ENCODE peak calls at places on chromosomes 16 and 17, in seven cellular contexts. F is AG09309; W is RWPE1; U is adrenal gland; I is CD4-positive, alpha-beta T cell; L is PC-3; J is fibroblast of pulmonary artery. O is an unnamed sample.

GRCh38 chr17:40084477-40084876 is 15.9 kb downstream of the NR1D1 start:
- DNase-seq in U (no peak), F (no peak), J (no peak), I (no peak), L (no peak), W (no peak), O (no peak)

GRCh38 chr16:67542464-67542863 is 13.8 kb downstream of the RIPOR1 start:
- DNase-seq in W (peak; percentile 67), I (peak; percentile 57), L (peak; percentile 30), U (no peak), J (peak; percentile 79), F (no peak), O (peak; percentile 79)

GRCh38 chr16:59330030-59330670 is 596.0 kb upstream of the GOT2 start:
- DNase-seq in W (no peak), I (no peak), J (no peak), U (no peak), F (no peak), L (no peak), O (no peak)

GRCh38 chr17:83053021-83053778 is 26.2 kb upstream of the METRNL start:
- DNase-seq in W (no peak), L (no peak), I (no peak), J (no peak), U (peak; percentile 61), F (no peak), O (no peak)

GRCh38 chr17:40371261-40371929 is 6.9 kb upstream of the GJD3 start:
- DNase-seq in U (peak; percentile 45), J (no peak), W (no peak), I (no peak), F (no peak), L (no peak), O (peak; percentile 25)

GRCh38 chr17:32033223-32033622 is 26.0 kb downstream of the LRRC37B start:
- DNase-seq in F (no peak), I (no peak), L (no peak), W (no peak), J (no peak), U (no peak), O (no peak)

GRCh38 chr16:11078812-11079459 is 134.6 kb downstream of the CLEC16A start:
- DNase-seq in U (no peak), L (peak; percentile 36), F (peak; percentile 87), I (no peak), J (peak; percentile 89), W (no peak), O (no peak)

GRCh38 chr17:39769974-39770587 is 32.3 kb downstream of the GRB7 start:
- DNase-seq in J (no peak), W (peak; percentile 88), U (no peak), F (peak; percentile 23), L (peak; percentile 96), I (peak; percentile 41), O (peak; percentile 52)

GRCh38 chr17:45307290-45308015 is 9.4 kb downstream of the MAP3K14 start:
- DNase-seq in U (no peak), J (peak; percentile 93), W (peak; percentile 68), I (no peak), F (no peak), L (peak; percentile 91), O (peak; percentile 66)

GRCh38 chr16:67413978-67414891 is 2.0 kb downstream of the ZDHHC1 start:
- DNase-seq in W (no peak), F (no peak), L (no peak), I (no peak), U (no peak), J (no peak), O (no peak)

GRCh38 chr17:40399185-40399584 is 18.5 kb downstream of the TOP2A start:
- DNase-seq in I (no peak), W (peak; percentile 23), F (peak; percentile 32), L (peak; percentile 69), J (peak; percentile 80), U (no peak), O (peak; percentile 31)

GRCh38 chr16:5450435-5451104 is 353.0 kb upstream of the EEF2KMT start:
- DNase-seq in L (no peak), W (no peak), J (no peak), U (no peak), F (no peak), I (no peak), O (no peak)

GRCh38 chr17:67027031-67027628 is 17.2 kb upstream of the CACNG1 start:
- DNase-seq in J (peak; percentile 1), F (no peak), I (no peak), L (peak; percentile 64), W (no peak), U (no peak), O (no peak)

GRCh38 chr16:88045820-88046303 is 94.6 kb downstream of the BANP start:
- DNase-seq in W (no peak), F (no peak), L (no peak), I (no peak), J (no peak), U (no peak), O (peak; percentile 86)

GRCh38 chr16:57137043-57137442 is 44.7 kb downstream of the CPNE2 start:
- DNase-seq in W (no peak), J (no peak), U (no peak), I (no peak), L (no peak), F (no peak), O (no peak)

GRCh38 chr17:39699818-39700147 is at the start of gene ERBB2:
- DNase-seq in U (no peak), J (peak; percentile 79), W (peak; percentile 87), I (no peak), F (peak; percentile 31), L (peak; percentile 71), O (no peak)

GRCh38 chr16:19130852-19131808 is 17.4 kb downstream of the ITPRIPL2 start:
- DNase-seq in I (no peak), L (peak; percentile 37), U (no peak), J (peak; percentile 78), F (no peak), W (no peak), O (no peak)

GRCh38 chr16:57657228-57657627 is 10.9 kb upstream of the ADGRG3 start:
- DNase-seq in U (no peak), L (no peak), F (no peak), I (no peak), J (no peak), W (no peak), O (no peak)

GRCh38 chr16:27109666-27110523 is 43.2 kb downstream of the C16orf82 start:
- DNase-seq in I (peak; percentile 73), J (peak; percentile 56), L (peak; percentile 67), U (peak; percentile 72), W (peak; percentile 78), F (no peak), O (peak; percentile 88)

GRCh38 chr17:73261952-73262675 is 434 bp upstream of the CPSF4L start:
- DNase-seq in J (no peak), L (no peak), F (no peak), I (no peak), W (no peak), U (no peak), O (no peak)

GRCh38 chr16:70692481-70693203 is 6.8 kb upstream of the MTSS2 start:
- DNase-seq in W (no peak), I (no peak), F (no peak), U (no peak), L (no peak), J (no peak), O (no peak)

GRCh38 chr17:66791337-66791736 is 43.6 kb upstream of the CACNG5 start:
- DNase-seq in U (peak; percentile 81), I (no peak), F (no peak), W (no peak), L (no peak), J (no peak), O (no peak)

GRCh38 chr16:67959930-67960329 is 8.5 kb downstream of the SLC12A4 start:
- DNase-seq in L (no peak), J (no peak), I (no peak), W (no peak), U (no peak), F (no peak), O (no peak)

GRCh38 chr17:78242024-78242742 is 10.8 kb downstream of the TMEM235 start:
- DNase-seq in L (peak; percentile 40), I (no peak), J (no peak), U (no peak), W (no peak), F (no peak), O (no peak)

GRCh38 chr16:12546918-12547607 is 256.6 kb downstream of the CPPED1 start:
- DNase-seq in I (no peak), F (no peak), U (no peak), W (no peak), L (no peak), J (no peak), O (peak; percentile 62)

GRCh38 chr16:5882087-5882661 is 784.6 kb upstream of the EEF2KMT start:
- DNase-seq in J (no peak), U (no peak), I (no peak), L (no peak), W (no peak), F (no peak), O (no peak)

GRCh38 chr17:80639658-80640057 is 95.0 kb downstream of the RPTOR start:
- DNase-seq in J (no peak), U (no peak), W (no peak), F (no peak), I (no peak), L (no peak), O (no peak)

GRCh38 chr17:82212331-82213250 is at the start of gene CCDC57:
- DNase-seq in W (peak; percentile 76), J (peak; percentile 82), F (no peak), U (peak; percentile 86), I (peak; percentile 58), L (peak; percentile 76), O (peak; percentile 95)

GRCh38 chr16:71357681-71358080 is 842 bp upstream of the CALB2 start:
- DNase-seq in U (no peak), J (no peak), F (no peak), I (no peak), L (peak; percentile 25), W (no peak), O (no peak)

GRCh38 chr17:2044263-2044894 is 2.6 kb downstream of the OVCA2 start:
- DNase-seq in J (no peak), I (no peak), F (no peak), U (no peak), L (no peak), W (no peak), O (no peak)

GRCh38 chr16:84497836-84498610 is 6.4 kb downstream of the MEAK7 start:
- DNase-seq in L (no peak), W (no peak), I (no peak), J (no peak), F (no peak), U (peak; percentile 25), O (no peak)
- TF ChIP-seq CTCF in L (no peak), W (no peak), I (no peak), J (no peak), F (no peak), U (no peak), O (no peak)

GRCh38 chr16:85416267-85417109 is 196.6 kb upstream of the GSE1 start:
- DNase-seq in J (peak; percentile 36), L (peak; percentile 71), U (no peak), W (peak; percentile 59), I (peak; percentile 56), F (no peak), O (peak; percentile 78)
- TF ChIP-seq CTCF in J (peak; percentile 65), L (peak; percentile 68), U (peak; percentile 54), W (peak; percentile 53), I (peak; percentile 67), F (peak; percentile 74), O (peak; percentile 53)

GRCh38 chr17:29384901-29385300 is 5.3 kb upstream of the TAOK1 start:
- DNase-seq in I (no peak), U (no peak), W (peak; percentile 16), J (no peak), F (no peak), L (peak; percentile 33), O (no peak)
- TF ChIP-seq CTCF in I (no peak), U (no peak), W (no peak), J (no peak), F (no peak), L (peak; percentile 28), O (no peak)

GRCh38 chr17:41486809-41487530 is 2.7 kb downstream of the KRT36 start:
- DNase-seq in J (no peak), I (peak; percentile 5), W (no peak), U (peak; percentile 61), L (no peak), F (no peak), O (peak; percentile 61)
- TF ChIP-seq CTCF in J (peak; percentile 48), I (no peak), W (no peak), U (peak; percentile 43), L (peak; percentile 46), F (peak; percentile 24), O (peak; percentile 42)

O was measured in GM10248.